ENCODE peak calls at places on chromosomes 2 and 18, in nine cellular contexts. One of them, this sample, is unnamed.

GRCh38 chr2:85933753-85934594 is 45.2 kb upstream of the ST3GAL5 start:
- DNase-seq in nephron progenitor cell: no peak
- DNase-seq in HCT116: no peak
- DNase-seq in CD8-positive, alpha-beta T cell: no peak
- DNase-seq in AG08395: peak; percentile 70
- DNase-seq in stimulated activated CD4-positive, alpha-beta T cell treated with anti-CD3 and anti-CD28 coated beads, Interleukin-1b, Interleukin-23, amount 100 ng/mL, for 24 hours: no peak
- DNase-seq in sciatic nerve: no peak
- DNase-seq in CD4-positive, alpha-beta T cell: no peak
- DNase-seq in activated CD8-positive, alpha-beta memory T cell treated with anti-CD3 and anti-CD28 coated beads for 4 hours: no peak
- DNase-seq in this sample: no peak

GRCh38 chr18:42931501-42931900 is 184.0 kb downstream of the RIT2 start:
- DNase-seq in nephron progenitor cell: no peak
- DNase-seq in HCT116: no peak
- DNase-seq in CD8-positive, alpha-beta T cell: no peak
- DNase-seq in AG08395: peak; percentile 68
- DNase-seq in stimulated activated CD4-positive, alpha-beta T cell treated with anti-CD3 and anti-CD28 coated beads, Interleukin-1b, Interleukin-23, amount 100 ng/mL, for 24 hours: no peak
- DNase-seq in sciatic nerve: no peak
- DNase-seq in CD4-positive, alpha-beta T cell: no peak
- DNase-seq in activated CD8-positive, alpha-beta memory T cell treated with anti-CD3 and anti-CD28 coated beads for 4 hours: no peak
- DNase-seq in this sample: no peak

GRCh38 chr2:18799397-18799796 is 210.0 kb upstream of the NT5C1B start:
- DNase-seq in nephron progenitor cell: no peak
- DNase-seq in HCT116: no peak
- DNase-seq in CD8-positive, alpha-beta T cell: no peak
- DNase-seq in AG08395: no peak
- DNase-seq in stimulated activated CD4-positive, alpha-beta T cell treated with anti-CD3 and anti-CD28 coated beads, Interleukin-1b, Interleukin-23, amount 100 ng/mL, for 24 hours: no peak
- DNase-seq in sciatic nerve: no peak
- DNase-seq in CD4-positive, alpha-beta T cell: no peak
- DNase-seq in activated CD8-positive, alpha-beta memory T cell treated with anti-CD3 and anti-CD28 coated beads for 4 hours: no peak
- DNase-seq in this sample: no peak

GRCh38 chr18:57811477-57812125 is 8.5 kb upstream of the ATP8B1 start:
- DNase-seq in nephron progenitor cell: no peak
- DNase-seq in HCT116: no peak
- DNase-seq in CD8-positive, alpha-beta T cell: no peak
- DNase-seq in AG08395: no peak
- DNase-seq in stimulated activated CD4-positive, alpha-beta T cell treated with anti-CD3 and anti-CD28 coated beads, Interleukin-1b, Interleukin-23, amount 100 ng/mL, for 24 hours: no peak
- DNase-seq in sciatic nerve: no peak
- DNase-seq in CD4-positive, alpha-beta T cell: no peak
- DNase-seq in activated CD8-positive, alpha-beta memory T cell treated with anti-CD3 and anti-CD28 coated beads for 4 hours: no peak
- DNase-seq in this sample: no peak

GRCh38 chr2:97870396-97870843 is 125.3 kb downstream of the TMEM131 start:
- DNase-seq in nephron progenitor cell: no peak
- DNase-seq in HCT116: peak; percentile 79
- DNase-seq in CD8-positive, alpha-beta T cell: peak; percentile 58
- DNase-seq in AG08395: peak; percentile 86
- DNase-seq in stimulated activated CD4-positive, alpha-beta T cell treated with anti-CD3 and anti-CD28 coated beads, Interleukin-1b, Interleukin-23, amount 100 ng/mL, for 24 hours: peak; percentile 13
- DNase-seq in sciatic nerve: no peak
- DNase-seq in CD4-positive, alpha-beta T cell: peak; percentile 22
- DNase-seq in activated CD8-positive, alpha-beta memory T cell treated with anti-CD3 and anti-CD28 coated beads for 4 hours: peak; percentile 13
- DNase-seq in this sample: no peak

GRCh38 chr2:132521321-132521720 is 104.7 kb downstream of the GPR39 start:
- DNase-seq in nephron progenitor cell: no peak
- DNase-seq in HCT116: no peak
- DNase-seq in CD8-positive, alpha-beta T cell: no peak
- DNase-seq in AG08395: no peak
- DNase-seq in stimulated activated CD4-positive, alpha-beta T cell treated with anti-CD3 and anti-CD28 coated beads, Interleukin-1b, Interleukin-23, amount 100 ng/mL, for 24 hours: no peak
- DNase-seq in sciatic nerve: no peak
- DNase-seq in CD4-positive, alpha-beta T cell: no peak
- DNase-seq in activated CD8-positive, alpha-beta memory T cell treated with anti-CD3 and anti-CD28 coated beads for 4 hours: no peak
- DNase-seq in this sample: no peak

GRCh38 chr2:95390881-95391321 is 11.6 kb upstream of the FAHD2A start:
- DNase-seq in nephron progenitor cell: no peak
- DNase-seq in HCT116: no peak
- DNase-seq in CD8-positive, alpha-beta T cell: no peak
- DNase-seq in AG08395: no peak
- DNase-seq in stimulated activated CD4-positive, alpha-beta T cell treated with anti-CD3 and anti-CD28 coated beads, Interleukin-1b, Interleukin-23, amount 100 ng/mL, for 24 hours: no peak
- DNase-seq in sciatic nerve: no peak
- DNase-seq in CD4-positive, alpha-beta T cell: no peak
- DNase-seq in activated CD8-positive, alpha-beta memory T cell treated with anti-CD3 and anti-CD28 coated beads for 4 hours: no peak
- DNase-seq in this sample: no peak

GRCh38 chr2:235098273-235098672 is 146.5 kb downstream of the SH3BP4 start:
- DNase-seq in nephron progenitor cell: no peak
- DNase-seq in HCT116: no peak
- DNase-seq in CD8-positive, alpha-beta T cell: no peak
- DNase-seq in AG08395: no peak
- DNase-seq in stimulated activated CD4-positive, alpha-beta T cell treated with anti-CD3 and anti-CD28 coated beads, Interleukin-1b, Interleukin-23, amount 100 ng/mL, for 24 hours: no peak
- DNase-seq in sciatic nerve: no peak
- DNase-seq in CD4-positive, alpha-beta T cell: no peak
- DNase-seq in activated CD8-positive, alpha-beta memory T cell treated with anti-CD3 and anti-CD28 coated beads for 4 hours: no peak
- DNase-seq in this sample: no peak

GRCh38 chr18:44627245-44627644 is 53.4 kb upstream of the SETBP1 start:
- DNase-seq in nephron progenitor cell: no peak
- DNase-seq in HCT116: no peak
- DNase-seq in CD8-positive, alpha-beta T cell: no peak
- DNase-seq in AG08395: peak; percentile 72
- DNase-seq in stimulated activated CD4-positive, alpha-beta T cell treated with anti-CD3 and anti-CD28 coated beads, Interleukin-1b, Interleukin-23, amount 100 ng/mL, for 24 hours: no peak
- DNase-seq in sciatic nerve: no peak
- DNase-seq in CD4-positive, alpha-beta T cell: no peak
- DNase-seq in activated CD8-positive, alpha-beta memory T cell treated with anti-CD3 and anti-CD28 coated beads for 4 hours: no peak
- DNase-seq in this sample: no peak

GRCh38 chr2:46915281-46915810 is at the start of gene MCFD2:
- DNase-seq in nephron progenitor cell: no peak
- DNase-seq in HCT116: no peak
- DNase-seq in CD8-positive, alpha-beta T cell: no peak
- DNase-seq in AG08395: peak; percentile 51
- DNase-seq in stimulated activated CD4-positive, alpha-beta T cell treated with anti-CD3 and anti-CD28 coated beads, Interleukin-1b, Interleukin-23, amount 100 ng/mL, for 24 hours: peak; percentile 2
- DNase-seq in sciatic nerve: peak; percentile 76
- DNase-seq in CD4-positive, alpha-beta T cell: no peak
- DNase-seq in activated CD8-positive, alpha-beta memory T cell treated with anti-CD3 and anti-CD28 coated beads for 4 hours: no peak
- DNase-seq in this sample: no peak

GRCh38 chr2:172000696-172001361 is 1.1 kb downstream of the METAP1D start:
- DNase-seq in nephron progenitor cell: no peak
- DNase-seq in HCT116: no peak
- DNase-seq in CD8-positive, alpha-beta T cell: no peak
- DNase-seq in AG08395: no peak
- DNase-seq in stimulated activated CD4-positive, alpha-beta T cell treated with anti-CD3 and anti-CD28 coated beads, Interleukin-1b, Interleukin-23, amount 100 ng/mL, for 24 hours: no peak
- DNase-seq in sciatic nerve: no peak
- DNase-seq in CD4-positive, alpha-beta T cell: no peak
- DNase-seq in activated CD8-positive, alpha-beta memory T cell treated with anti-CD3 and anti-CD28 coated beads for 4 hours: no peak
- DNase-seq in this sample: no peak

GRCh38 chr2:171882095-171882769 is 11.8 kb downstream of the SLC25A12 start:
- DNase-seq in nephron progenitor cell: no peak
- DNase-seq in HCT116: no peak
- DNase-seq in CD8-positive, alpha-beta T cell: no peak
- DNase-seq in AG08395: no peak
- DNase-seq in stimulated activated CD4-positive, alpha-beta T cell treated with anti-CD3 and anti-CD28 coated beads, Interleukin-1b, Interleukin-23, amount 100 ng/mL, for 24 hours: no peak
- DNase-seq in sciatic nerve: no peak
- DNase-seq in CD4-positive, alpha-beta T cell: no peak
- DNase-seq in activated CD8-positive, alpha-beta memory T cell treated with anti-CD3 and anti-CD28 coated beads for 4 hours: no peak
- DNase-seq in this sample: no peak

This sample was measured in cardiac septum.